ENCODE peak calls at places on chromosomes 3 and 15, in seven cellular contexts. N is IMR-90, S is lower lobe of right lung, T is pancreas, Z is A549, Y is AG09319, F is A673. C is an unnamed sample.
A peak's percentile ranks its signal among the peaks of the same experiment; 100 is the strongest.

GRCh38 chr3:10815487-10815886 is 541 bp upstream of the SLC6A11 start:
- DNase-seq in F (no peak), Z (no peak), Y (no peak), S (no peak), T (no peak), N (no peak), C (no peak)

GRCh38 chr3:105480771-105481170 is 114.1 kb downstream of the ALCAM start:
- DNase-seq in Y (no peak), N (no peak), T (no peak), S (no peak), F (no peak), Z (no peak), C (no peak)

GRCh38 chr15:44038801-44039200 is 156.3 kb downstream of the FRMD5 start:
- DNase-seq in Y (no peak), T (no peak), Z (peak; percentile 9), N (peak; percentile 66), F (no peak), S (no peak), C (no peak)

GRCh38 chr3:120147072-120147871 is 53.0 kb upstream of the GSK3B start:
- DNase-seq in F (peak; percentile 18), N (no peak), T (no peak), S (no peak), Z (peak; percentile 32), Y (no peak), C (no peak)

GRCh38 chr3:76500746-76501275 is 539.1 kb upstream of the ROBO2 start:
- DNase-seq in Z (no peak), T (no peak), F (no peak), Y (no peak), S (no peak), N (peak; percentile 46), C (no peak)

GRCh38 chr3:122642935-122643334 is 37.7 kb upstream of the PARP14 start:
- DNase-seq in F (no peak), T (no peak), Z (no peak), N (no peak), Y (no peak), S (no peak), C (no peak)

GRCh38 chr15:99997112-99997651 is 263.9 kb upstream of the LYSMD4 start:
- DNase-seq in S (no peak), Z (no peak), Y (no peak), N (no peak), T (no peak), F (no peak), C (no peak)

GRCh38 chr3:194777729-194778128 is 92.0 kb downstream of the FAM43A start:
- DNase-seq in T (no peak), S (no peak), Y (no peak), Z (no peak), F (no peak), N (no peak), C (no peak)

GRCh38 chr3:134380249-134380648 is 6.0 kb upstream of the AMOTL2 start:
- DNase-seq in S (no peak), T (no peak), F (no peak), Y (no peak), Z (no peak), N (no peak), C (no peak)

GRCh38 chr3:134376786-134377431 is 2.7 kb upstream of the AMOTL2 start:
- DNase-seq in Z (no peak), N (no peak), Y (no peak), T (no peak), S (no peak), F (no peak), C (no peak)

GRCh38 chr3:134378818-134379217 is 4.6 kb upstream of the AMOTL2 start:
- DNase-seq in N (peak; percentile 52), F (no peak), T (no peak), S (no peak), Y (no peak), Z (no peak), C (no peak)

GRCh38 chr3:134377896-134378295 is 3.6 kb upstream of the AMOTL2 start:
- DNase-seq in Z (no peak), S (peak; percentile 40), T (no peak), Y (no peak), N (no peak), F (no peak), C (no peak)

DNA sequence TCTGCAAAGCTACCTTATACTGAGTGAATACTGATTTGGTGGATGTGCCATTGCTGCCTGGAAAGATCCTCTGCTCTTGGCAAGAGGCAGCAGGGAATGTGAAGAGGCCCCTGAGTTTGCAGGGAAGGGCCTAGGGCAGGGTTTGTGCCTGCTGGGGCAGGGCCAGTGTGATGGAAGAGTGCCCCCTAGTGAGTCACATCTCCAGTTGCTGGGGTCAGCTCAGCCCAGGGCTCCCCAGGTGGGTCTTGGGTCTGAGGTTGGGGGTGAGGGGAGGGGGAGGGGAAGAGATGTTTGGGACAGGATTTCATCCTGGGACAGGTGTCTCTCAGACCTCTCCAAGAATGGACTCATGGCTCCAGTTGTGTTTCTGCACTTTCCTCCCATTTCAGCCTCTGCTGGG is 4.1 kb upstream of the AMOTL2 start:
- DNase-seq in S (peak; percentile 72), F (peak; percentile 68), N (no peak), T (no peak), Y (no peak), Z (no peak), C (peak; percentile 77)
- TF ChIP-seq CTCF in S (peak; percentile 55), F (peak; percentile 70), N (peak; percentile 32), T (no peak), Y (peak; percentile 12), Z (peak; percentile 49), C (peak; percentile 52)

GRCh38 chr3:52844290-52844985 is 9.6 kb upstream of the MUSTN1 start:
- DNase-seq in Z (no peak), N (no peak), S (no peak), Y (no peak), T (no peak), F (no peak), C (no peak)

GRCh38 chr3:52846427-52846983 is 11.7 kb upstream of the MUSTN1 start:
- DNase-seq in Y (no peak), Z (no peak), F (no peak), S (no peak), T (no peak), N (no peak), C (no peak)

GRCh38 chr3:52847241-52847640 is 12.4 kb upstream of the MUSTN1 start:
- DNase-seq in Z (no peak), N (no peak), F (no peak), S (no peak), T (no peak), Y (no peak), C (no peak)

GRCh38 chr3:52845157-52845556 is 10.3 kb upstream of the MUSTN1 start:
- DNase-seq in F (no peak), Z (no peak), Y (no peak), T (peak; percentile 53), S (no peak), N (peak; percentile 38), C (peak; percentile 49)

GRCh38 chr3:52845691-52846426 is 11.0 kb upstream of the MUSTN1 start:
- DNase-seq in T (no peak), N (no peak), F (no peak), S (no peak), Y (no peak), Z (no peak), C (no peak)
- TF ChIP-seq CTCF in T (no peak), N (peak; percentile 23), F (peak; percentile 49), S (peak; percentile 45), Y (peak; percentile 42), Z (no peak), C (peak; percentile 40)

GRCh38 chr3:158789592-158789991 is 12.3 kb upstream of the MFSD1 start:
- DNase-seq in Y (no peak), Z (peak; percentile 77), T (no peak), N (peak; percentile 81), S (no peak), F (peak; percentile 48), C (peak; percentile 79)
- TF ChIP-seq CTCF in Y (peak; percentile 64), Z (peak; percentile 85), T (no peak), N (peak; percentile 77), S (peak; percentile 36), F (peak; percentile 62), C (peak; percentile 39)

DNA sequence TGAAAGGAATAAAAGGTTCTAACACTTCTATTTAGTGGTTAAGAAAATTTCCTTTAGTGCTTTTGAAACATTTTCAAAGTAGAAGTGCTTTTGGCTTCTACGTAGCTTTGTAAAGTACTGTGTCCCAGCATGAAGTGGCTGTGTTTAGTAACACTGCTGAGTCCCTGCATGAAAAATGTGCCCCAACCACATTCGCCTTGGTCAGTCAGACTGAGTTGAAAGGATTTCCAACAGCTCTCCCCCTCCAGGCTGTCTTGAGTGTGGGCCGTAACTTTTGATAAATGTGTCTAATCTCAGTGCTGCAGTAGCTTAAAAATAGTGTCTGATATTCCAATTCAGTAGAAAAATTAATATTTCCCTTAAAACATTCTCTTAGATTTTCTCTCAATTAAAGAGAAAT is 115.0 kb downstream of the NR1D2 start:
- DNase-seq in Z (no peak), Y (no peak), F (no peak), T (no peak), N (peak; percentile 53), S (peak; percentile 66), C (peak; percentile 69)
- TF ChIP-seq CTCF in Z (no peak), Y (no peak), F (no peak), T (no peak), N (no peak), S (peak; percentile 10), C (no peak)

DNA sequence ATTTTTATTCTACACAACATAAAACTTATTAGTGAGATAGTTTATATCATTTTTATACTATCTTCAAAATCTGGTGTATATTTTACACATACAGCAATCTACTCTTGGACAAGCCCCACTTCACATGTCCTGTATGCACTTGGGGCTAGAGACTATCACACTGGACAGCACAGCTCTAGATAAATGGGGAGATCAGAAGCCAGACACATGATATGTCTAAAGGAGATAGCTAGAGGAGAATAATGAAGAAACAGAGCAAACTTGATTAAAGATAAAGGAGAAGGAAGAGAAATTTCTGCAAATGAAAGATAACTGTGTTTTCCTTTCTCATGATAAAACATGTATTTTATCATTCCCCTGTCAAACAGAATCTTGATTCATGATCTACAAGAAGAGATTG is 13.0 kb downstream of the CPA3 start:
- DNase-seq in F (no peak), Z (no peak), N (no peak), S (no peak), T (no peak), Y (no peak), C (no peak)
- TF ChIP-seq CTCF in F (no peak), Z (no peak), N (no peak), S (no peak), T (no peak), Y (no peak), C (no peak)

GRCh38 chr3:148309390-148310035 is 388.2 kb upstream of the AGTR1 start:
- DNase-seq in Y (peak; percentile 4), T (peak; percentile 21), Z (peak; percentile 29), S (no peak), F (peak; percentile 72), N (peak; percentile 51), C (peak; percentile 58)
- TF ChIP-seq CTCF in Y (peak; percentile 83), T (no peak), Z (peak; percentile 45), S (peak; percentile 48), F (peak; percentile 74), N (peak; percentile 79), C (peak; percentile 88)